ENCODE peak calls at places on chromosomes 16 and 17, in eight cellular contexts. L, Z, J, D, Q, V, G and I are unnamed samples.

GRCh38 chr16:17836868-17837602 is 366.3 kb upstream of the XYLT1 start:
- DNase-seq in Z (no peak), D (peak), V (no peak), L (no peak), G (no peak), J (no peak), Q (peak), I (peak)

GRCh38 chr16:14436410-14436955 is 193.6 kb downstream of the PARN start:
- DNase-seq in G (no peak), D (no peak), Z (no peak), V (no peak), J (no peak), L (no peak), Q (no peak), I (no peak)

GRCh38 chr16:88383401-88384221 is 852 bp downstream of the ZNF469 start:
- DNase-seq in Z (peak), G (no peak), Q (peak), L (no peak), D (peak), V (peak), J (no peak), I (peak)

GRCh38 chr17:78596871-78597635 is 19.9 kb upstream of the DNAH17 start:
- DNase-seq in G (no peak), Z (no peak), Q (no peak), J (no peak), D (no peak), L (no peak), V (no peak), I (no peak)

GRCh38 chr17:40177275-40177874 is at the start of gene RAPGEFL1:
- DNase-seq in Q (peak), D (peak), J (peak), L (peak), Z (peak), G (peak), V (peak), I (no peak)

GRCh38 chr16:67271446-67271845 is 7.9 kb upstream of the PLEKHG4 start:
- DNase-seq in G (no peak), J (no peak), Z (peak), Q (no peak), D (no peak), V (no peak), L (no peak), I (no peak)

GRCh38 chr16:48676836-48677235 is 66.9 kb upstream of the N4BP1 start:
- DNase-seq in D (no peak), L (no peak), J (no peak), G (no peak), Q (peak), V (no peak), Z (no peak), I (no peak)

GRCh38 chr16:17461951-17462729 is 8.6 kb downstream of the XYLT1 start:
- DNase-seq in V (no peak), Z (no peak), G (no peak), J (no peak), Q (no peak), D (no peak), L (no peak), I (no peak)

GRCh38 chr16:68460067-68460466 is 11.8 kb upstream of the SMPD3 start:
- DNase-seq in D (no peak), J (no peak), Z (no peak), V (no peak), G (no peak), Q (no peak), L (no peak), I (no peak)

GRCh38 chr16:10197003-10197402 is 14.8 kb upstream of the GRIN2A start:
- DNase-seq in Q (no peak), L (no peak), G (no peak), Z (no peak), V (no peak), D (no peak), J (no peak), I (no peak)

GRCh38 chr17:43659823-43660222 is 1.9 kb downstream of the MEOX1 start:
- DNase-seq in Q (no peak), L (no peak), V (no peak), G (no peak), Z (no peak), J (no peak), D (no peak), I (no peak)

GRCh38 chr16:22784690-22785214 is 29.2 kb upstream of the HS3ST2 start:
- DNase-seq in Z (no peak), J (no peak), D (no peak), Q (no peak), L (no peak), V (no peak), G (no peak), I (no peak)

GRCh38 chr16:30488764-30489595 is 16.4 kb downstream of the ITGAL start:
- DNase-seq in Q (no peak), L (peak), D (peak), G (no peak), Z (no peak), V (peak), J (no peak), I (no peak)

GRCh38 chr17:69326302-69327059 is 452 bp downstream of the ABCA5 start:
- DNase-seq in Z (no peak), Q (no peak), L (peak), V (no peak), J (no peak), D (peak), G (no peak), I (no peak)

GRCh38 chr17:10875411-10875810 is 37.5 kb upstream of the PIRT start:
- DNase-seq in J (no peak), D (peak), V (no peak), Z (no peak), L (no peak), Q (no peak), G (no peak), I (no peak)

GRCh38 chr17:42002792-42003301 is 14.4 kb downstream of the DNAJC7 start:
- DNase-seq in Q (peak), Z (no peak), G (no peak), D (no peak), J (no peak), V (no peak), L (no peak), I (no peak)

GRCh38 chr17:64411999-64412771 is 21.5 kb upstream of the PECAM1 start:
- DNase-seq in V (peak), Q (no peak), L (peak), G (no peak), D (peak), Z (peak), J (peak), I (no peak)

GRCh38 chr17:82328141-82328993 is 5.2 kb downstream of the SECTM1 start:
- DNase-seq in L (peak), G (no peak), Q (no peak), J (peak), D (no peak), V (no peak), Z (no peak), I (no peak)

GRCh38 chr17:35449371-35449931 is 885 bp upstream of the SLFN13 start:
- DNase-seq in J (no peak), L (no peak), V (peak), G (no peak), Z (peak), D (peak), Q (no peak), I (no peak)

GRCh38 chr16:582614-583331 is 7.1 kb upstream of the RAB40C start:
- DNase-seq in Z (no peak), Q (no peak), L (no peak), V (no peak), G (no peak), J (no peak), D (no peak), I (no peak)

GRCh38 chr17:67555855-67556254 is 161.9 kb upstream of the NOL11 start:
- DNase-seq in J (no peak), Z (no peak), G (no peak), L (no peak), Q (no peak), V (no peak), D (no peak), I (no peak)

GRCh38 chr17:47184671-47185070 is 4.4 kb downstream of the CDC27 start:
- DNase-seq in J (no peak), V (no peak), L (no peak), D (no peak), G (no peak), Q (no peak), Z (no peak), I (no peak)

GRCh38 chr16:1164975-1165374 is 12.1 kb downstream of the CACNA1H start:
- DNase-seq in D (no peak), Z (no peak), Q (no peak), J (no peak), G (no peak), V (no peak), L (no peak), I (no peak)

GRCh38 chr16:11668590-11669379 is 530 bp downstream of the SNN start:
- DNase-seq in L (peak), Q (no peak), V (no peak), Z (peak), J (no peak), D (no peak), G (no peak), I (no peak)

GRCh38 chr16:12320298-12320706 is 343.8 kb downstream of the SNX29 start:
- DNase-seq in D (no peak), L (peak), G (no peak), J (peak), V (no peak), Z (no peak), Q (peak), I (no peak)

GRCh38 chr17:79677646-79678045 is 53.1 kb upstream of the ENPP7 start:
- DNase-seq in D (no peak), J (no peak), V (no peak), Z (no peak), G (no peak), Q (no peak), L (no peak), I (no peak)

GRCh38 chr17:41710472-41711090 is 1.6 kb upstream of the GAST start:
- DNase-seq in Q (peak), J (peak), D (no peak), G (no peak), V (no peak), Z (no peak), L (peak), I (peak)

GRCh38 chr17:921161-921560 is 58.4 kb downstream of the NXN start:
- DNase-seq in Z (no peak), V (no peak), G (no peak), Q (no peak), D (no peak), L (no peak), J (no peak), I (no peak)

GRCh38 chr16:81432899-81433560 is 11.6 kb upstream of the CMIP start:
- DNase-seq in L (peak), Q (no peak), J (no peak), G (no peak), V (no peak), Z (no peak), D (no peak), I (no peak)

GRCh38 chr17:55454906-55455474 is 33.4 kb upstream of the MMD start:
- DNase-seq in J (no peak), Z (no peak), G (no peak), L (no peak), V (no peak), D (no peak), Q (peak), I (peak)

GRCh38 chr16:63302841-63303240 is 1266.6 kb upstream of the CDH8 start:
- DNase-seq in L (no peak), D (no peak), G (no peak), Z (no peak), Q (no peak), J (no peak), V (no peak), I (no peak)

GRCh38 chr16:54191592-54191991 is 95.0 kb downstream of the IRX3 start:
- DNase-seq in Q (no peak), G (no peak), V (no peak), Z (no peak), L (no peak), D (no peak), J (no peak), I (no peak)